ENCODE peak calls at places on chromosome 4, in ten cellular contexts. X is fibroblast of the aortic adventitia, V is cardiac muscle cell, A is uterus, E is lower lobe of right lung, B is lung, K is NB4, G is adrenal gland, M is PC-3, C is adipocyte. O is an unnamed sample.
A peak's percentile ranks its signal among the peaks of the same experiment; 100 is the strongest.

GRCh38 chr4:129747756-129748155 is 651.8 kb downstream of the C4orf33 start:
- DNase-seq in X (no peak), V (no peak), A (no peak), E (peak; percentile 32), B (no peak), K (no peak), G (no peak), M (peak; percentile 4), C (no peak), O (no peak)

GRCh38 chr4:40427138-40427537 is 92.0 kb downstream of the CHRNA9 start:
- DNase-seq in X (no peak), V (no peak), A (no peak), E (no peak), B (no peak), K (peak; percentile 70), G (no peak), M (no peak), C (no peak), O (no peak)

GRCh38 chr4:169612869-169613859 is 781 bp upstream of the NEK1 start:
- DNase-seq in X (peak; percentile 81), V (peak; percentile 75), A (peak; percentile 72), E (peak; percentile 70), B (peak; percentile 74), K (peak; percentile 79), G (peak; percentile 93), M (peak; percentile 82), C (peak; percentile 95), O (peak; percentile 67)

GRCh38 chr4:157271166-157271869 is 50.8 kb downstream of the GRIA2 start:
- DNase-seq in X (no peak), V (no peak), A (no peak), E (no peak), B (no peak), K (no peak), G (no peak), M (peak; percentile 68), C (no peak), O (no peak)

GRCh38 chr4:8727546-8728510 is 135.3 kb downstream of the CPZ start:
- DNase-seq in X (no peak), V (no peak), A (no peak), E (peak; percentile 38), B (no peak), K (peak; percentile 49), G (peak; percentile 29), M (no peak), C (no peak), O (no peak)

GRCh38 chr4:110508827-110509446 is 33.0 kb downstream of the ENPEP start:
- DNase-seq in X (peak; percentile 68), V (peak; percentile 69), A (no peak), E (no peak), B (no peak), K (peak; percentile 26), G (no peak), M (peak; percentile 48), C (peak; percentile 77), O (no peak)

GRCh38 chr4:153594208-153594607 is 89.9 kb upstream of the TLR2 start:
- DNase-seq in X (peak; percentile 54), V (peak; percentile 46), A (no peak), E (no peak), B (no peak), K (no peak), G (no peak), M (peak; percentile 31), C (peak; percentile 85), O (peak; percentile 5)

GRCh38 chr4:151195801-151196200 is 81.2 kb upstream of the PRSS48 start:
- DNase-seq in X (peak; percentile 86), V (peak; percentile 59), A (no peak), E (no peak), B (no peak), K (no peak), G (no peak), M (peak; percentile 80), C (peak; percentile 72), O (no peak)

GRCh38 chr4:109472343-109472761 is 38.7 kb downstream of the SEC24B start:
- DNase-seq in X (peak; percentile 70), V (peak; percentile 69), A (no peak), E (no peak), B (no peak), K (peak; percentile 51), G (no peak), M (peak; percentile 7), C (peak; percentile 47), O (peak; percentile 23)

GRCh38 chr4:13524504-13525243 is 19.6 kb downstream of the NKX3-2 start:
- DNase-seq in X (peak; percentile 34), V (peak; percentile 51), A (no peak), E (no peak), B (no peak), K (no peak), G (no peak), M (no peak), C (no peak), O (no peak)

GRCh38 chr4:186326391-186326790 is 60.4 kb downstream of the F11 start:
- DNase-seq in X (no peak), V (no peak), A (no peak), E (no peak), B (no peak), K (no peak), G (no peak), M (no peak), C (no peak), O (no peak)

GRCh38 chr4:158229768-158230167 is 19.5 kb downstream of the TMEM144 start:
- DNase-seq in X (no peak), V (no peak), A (no peak), E (no peak), B (no peak), K (no peak), G (no peak), M (no peak), C (no peak), O (no peak)

DNA sequence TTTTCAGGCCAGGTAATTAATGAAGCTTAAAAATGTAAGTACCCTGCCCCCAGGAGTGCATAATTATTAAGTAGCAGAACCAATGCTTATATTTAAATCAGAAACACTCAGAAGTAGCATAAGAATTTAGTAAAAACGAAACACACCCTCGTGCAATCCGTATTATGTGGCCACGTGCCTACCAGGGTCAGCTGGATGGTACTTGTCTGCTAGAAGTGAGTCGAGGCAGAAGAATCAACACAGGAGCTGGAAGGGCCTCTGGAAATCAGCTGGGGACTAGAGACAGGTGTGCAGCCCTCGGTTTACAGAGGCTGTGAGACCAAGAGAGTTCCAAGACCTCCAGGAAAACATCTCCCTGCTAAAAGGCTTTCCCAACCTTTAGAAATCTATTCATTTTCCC is 559 bp upstream of the FAM47E start:
- DNase-seq in X (no peak), V (no peak), A (no peak), E (no peak), B (no peak), K (no peak), G (no peak), M (no peak), C (no peak), O (peak; percentile 38)
- H3K4me3 ChIP-seq in X (peak overlapping the region; percentile 14), V (peak overlapping the region; percentile 37), A (peak overlapping the region; percentile 15), E (peak overlapping the region; percentile 61), B (peak overlapping the region; percentile 48), K (no peak overlapping the region), G (peak overlapping the region; percentile 42), M (peak overlapping the region; percentile 79), C (peak overlapping the region; percentile 83), O (no peak overlapping the region)

GRCh38 chr4:1358421-1359160 is 11.6 kb downstream of the UVSSA start:
- DNase-seq in X (no peak), V (no peak), A (no peak), E (no peak), B (no peak), K (no peak), G (no peak), M (no peak), C (no peak), O (no peak)

GRCh38 chr4:1360423-1361283 is 13.6 kb downstream of the UVSSA start:
- DNase-seq in X (no peak), V (peak; percentile 21), A (no peak), E (no peak), B (no peak), K (no peak), G (peak; percentile 89), M (no peak), C (peak; percentile 51), O (no peak)

GRCh38 chr4:1359161-1359535 is 12.1 kb downstream of the UVSSA start:
- DNase-seq in X (no peak), V (no peak), A (no peak), E (no peak), B (no peak), K (no peak), G (no peak), M (no peak), C (no peak), O (no peak)

GRCh38 chr4:1361391-1361790 is 14.4 kb downstream of the UVSSA start:
- DNase-seq in X (no peak), V (no peak), A (no peak), E (no peak), B (no peak), K (no peak), G (peak; percentile 69), M (no peak), C (no peak), O (no peak)

GRCh38 chr4:1359976-1360375 is 13.0 kb downstream of the UVSSA start:
- DNase-seq in X (no peak), V (no peak), A (no peak), E (no peak), B (no peak), K (no peak), G (no peak), M (no peak), C (no peak), O (no peak)
- H3K4me3 ChIP-seq in X (no peak overlapping the region), V (no peak overlapping the region), A (no peak overlapping the region), E (no peak overlapping the region), B (no peak overlapping the region), K (no peak overlapping the region), G (no peak overlapping the region), M (no peak overlapping the region), C (peak overlapping the region; percentile 39), O (no peak overlapping the region)

DNA sequence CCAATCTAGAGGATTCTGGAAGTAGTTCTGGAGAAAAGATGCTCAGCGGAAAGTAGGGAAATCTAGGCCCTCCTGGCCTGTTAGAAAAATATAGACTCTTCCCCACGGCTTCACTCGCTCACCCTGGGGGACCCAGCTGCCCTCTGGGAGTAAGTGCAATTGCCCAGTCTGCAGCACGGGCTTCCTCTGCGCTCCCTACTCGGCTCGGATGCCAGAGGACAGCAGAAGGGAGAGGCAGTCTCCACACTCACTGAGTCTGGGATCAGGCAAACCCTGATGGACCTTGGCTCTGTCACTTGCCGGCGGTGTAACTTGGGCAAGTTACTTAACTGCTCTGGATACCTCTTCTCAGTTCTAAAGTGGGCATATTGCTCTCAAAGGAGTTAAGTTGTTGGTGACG is 2.1 kb downstream of the SHISA3 start:
- DNase-seq in X (no peak), V (peak; percentile 14), A (no peak), E (no peak), B (no peak), K (no peak), G (no peak), M (peak; percentile 2), C (no peak), O (no peak)
- H3K4me3 ChIP-seq in X (no peak overlapping the region), V (peak overlapping the region; percentile 31), A (no peak overlapping the region), E (peak overlapping the region; percentile 57), B (no peak overlapping the region), K (no peak overlapping the region), G (no peak overlapping the region), M (peak overlapping the region; percentile 90), C (no peak overlapping the region), O (no peak overlapping the region)

DNA sequence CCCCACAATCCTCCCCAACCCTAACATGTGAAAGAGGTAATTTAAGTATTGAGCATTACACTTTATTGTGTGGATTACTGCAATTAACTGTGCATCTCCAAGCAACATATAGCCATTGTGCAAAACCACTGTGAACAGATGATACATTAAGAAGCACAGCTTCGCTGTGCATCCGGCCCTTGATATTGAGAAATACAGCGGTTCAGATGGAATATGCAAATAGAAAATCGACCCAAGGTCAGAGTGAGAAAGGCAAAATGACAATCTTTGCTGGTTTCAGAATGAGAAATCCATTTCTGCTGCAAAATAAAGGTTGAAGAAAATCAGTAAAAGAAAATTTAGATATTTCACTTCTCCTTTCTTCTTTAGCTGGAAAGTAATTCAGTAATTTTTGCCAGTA is 805.9 kb upstream of the GRID2 start:
- DNase-seq in X (no peak), V (no peak), A (no peak), E (no peak), B (no peak), K (no peak), G (no peak), M (no peak), C (no peak), O (no peak)
- H3K4me3 ChIP-seq in X (no peak overlapping the region), V (no peak overlapping the region), A (no peak overlapping the region), E (no peak overlapping the region), B (no peak overlapping the region), K (no peak overlapping the region), G (no peak overlapping the region), M (no peak overlapping the region), C (no peak overlapping the region), O (no peak overlapping the region)

O was measured in SJSA1.